ENCODE peak calls at places on chromosomes 3 and 15, in six cellular contexts. P, X, O, B, R and W are unnamed samples.

GRCh38 chr15:29665441-29665985 is 156.8 kb downstream of the TJP1 start:
- DNase-seq in O (no peak), X (no peak), B (peak), R (no peak), P (no peak), W (no peak)

GRCh38 chr3:69433016-69433937 is 47.4 kb upstream of the FRMD4B start:
- DNase-seq in B (peak), O (no peak), P (peak), R (no peak), X (peak), W (no peak)

GRCh38 chr15:43268111-43269105 is 1.7 kb upstream of the TGM5 start:
- DNase-seq in B (no peak), X (peak), O (peak), P (no peak), R (peak), W (no peak)

GRCh38 chr3:12503126-12503952 is 19.1 kb downstream of the TSEN2 start:
- DNase-seq in O (no peak), B (no peak), X (no peak), P (no peak), R (no peak), W (no peak)

GRCh38 chr15:42131826-42132806 is 24.3 kb downstream of the PLA2G4F start:
- DNase-seq in R (no peak), P (no peak), B (no peak), X (no peak), O (peak), W (no peak)

GRCh38 chr3:67381667-67382272 is 272.6 kb downstream of the SUCLG2 start:
- DNase-seq in R (peak), P (peak), B (peak), X (peak), O (no peak), W (no peak)

GRCh38 chr3:75265897-75266296 is 398.2 kb upstream of the FRG2C start:
- DNase-seq in O (no peak), X (no peak), R (no peak), P (no peak), B (no peak), W (no peak)

GRCh38 chr3:164537485-164537884 is 540.8 kb downstream of the SI start:
- DNase-seq in O (no peak), B (no peak), P (no peak), R (no peak), X (no peak), W (no peak)

GRCh38 chr3:66115858-66116654 is 77.3 kb upstream of the MAGI1 start:
- DNase-seq in R (peak), O (peak), X (peak), B (peak), P (peak), W (peak)

GRCh38 chr15:35680951-35681350 is 135.0 kb upstream of the DPH6 start:
- DNase-seq in P (no peak), O (no peak), R (no peak), X (no peak), B (peak), W (no peak)

GRCh38 chr15:99429681-99430081 is 136.1 kb upstream of the MEF2A start:
- DNase-seq in O (no peak), R (no peak), X (no peak), P (no peak), B (no peak), W (no peak)

GRCh38 chr3:14877404-14877803 is 58.6 kb downstream of the FGD5 start:
- DNase-seq in O (no peak), X (no peak), P (no peak), B (no peak), R (no peak), W (no peak)

GRCh38 chr3:13214847-13215472 is 141.7 kb upstream of the IQSEC1 start:
- DNase-seq in O (no peak), R (no peak), B (peak), P (no peak), X (no peak), W (no peak)

GRCh38 chr15:100863406-100864198 is 16.0 kb upstream of the ALDH1A3 start:
- DNase-seq in O (no peak), P (peak), R (no peak), B (no peak), X (peak), W (no peak)

GRCh38 chr15:69537888-69538287 is 85.3 kb downstream of the RPLP1 start:
- DNase-seq in R (no peak), O (no peak), P (no peak), X (no peak), B (no peak), W (no peak)

GRCh38 chr3:193997228-193998192 is 138.4 kb upstream of the HES1 start:
- DNase-seq in X (peak), P (no peak), B (no peak), R (no peak), O (no peak), W (no peak)

GRCh38 chr3:36679384-36680200 is 84.8 kb downstream of the DCLK3 start:
- DNase-seq in R (no peak), B (peak), P (peak), O (no peak), X (peak), W (no peak)

GRCh38 chr15:52799145-52799811 is 9.1 kb upstream of the ONECUT1 start:
- DNase-seq in X (no peak), B (no peak), P (no peak), R (no peak), O (no peak), W (no peak)

GRCh38 chr15:95208988-95209387 is 977.6 kb downstream of the MCTP2 start:
- DNase-seq in B (no peak), X (peak), O (no peak), R (no peak), P (peak), W (no peak)

GRCh38 chr3:64398431-64398830 is 173.2 kb upstream of the PRICKLE2 start:
- DNase-seq in X (peak), B (no peak), O (no peak), P (peak), R (no peak), W (no peak)

GRCh38 chr3:64399205-64399800 is 174.0 kb upstream of the PRICKLE2 start:
- DNase-seq in X (peak), R (peak), B (peak), O (peak), P (peak), W (no peak)

GRCh38 chr3:64405211-64405818 is 180.0 kb upstream of the PRICKLE2 start:
- DNase-seq in X (peak), P (peak), O (no peak), R (no peak), B (no peak), W (no peak)

GRCh38 chr3:64395490-64395889 is 170.2 kb upstream of the PRICKLE2 start:
- DNase-seq in P (no peak), O (no peak), B (no peak), X (no peak), R (no peak), W (no peak)

GRCh38 chr3:64400706-64401105 is 175.4 kb upstream of the PRICKLE2 start:
- DNase-seq in R (no peak), B (no peak), P (no peak), O (no peak), X (no peak), W (no peak)
- H4K91ac ChIP-seq in R (no peak), B (no peak), P (no peak), O (no peak), X (no peak), W (no peak)

GRCh38 chr15:31552482-31553099 is 226.0 kb downstream of the KLF13 start:
- DNase-seq in B (no peak), X (no peak), O (no peak), R (no peak), P (peak), W (no peak)
- H2AFZ ChIP-seq in B (no peak), X (no peak), O (no peak), R (no peak), P (peak), W (no peak)

GRCh38 chr3:134374791-134375541 is 719 bp upstream of the AMOTL2 start:
- DNase-seq in O (peak), R (no peak), P (no peak), B (peak), X (peak), W (peak)

GRCh38 chr3:134376786-134377431 is 2.7 kb upstream of the AMOTL2 start:
- DNase-seq in X (no peak), R (no peak), P (no peak), B (peak), O (no peak), W (no peak)

GRCh38 chr3:134377896-134378295 is 3.6 kb upstream of the AMOTL2 start:
- DNase-seq in O (peak), B (no peak), R (no peak), P (no peak), X (no peak), W (peak)

GRCh38 chr3:134375542-134376384 is 1.5 kb upstream of the AMOTL2 start:
- DNase-seq in R (no peak), X (no peak), B (no peak), P (no peak), O (no peak), W (no peak)

GRCh38 chr3:134376385-134376765 is 2.1 kb upstream of the AMOTL2 start:
- DNase-seq in B (no peak), P (no peak), O (peak), R (no peak), X (no peak), W (no peak)
- H4K91ac ChIP-seq in B (peak), P (peak), O (no peak), R (no peak), X (no peak), W (no peak)

GRCh38 chr15:78944669-78945407 is at the start of gene CTSH:
- DNase-seq in R (peak), X (peak), P (peak), O (peak), B (peak), W (peak)

GRCh38 chr15:78946493-78946892 is 1.6 kb upstream of the CTSH start:
- DNase-seq in B (no peak), O (no peak), X (no peak), R (no peak), P (no peak), W (no peak)

GRCh38 chr15:78943692-78944091 is 1.2 kb downstream of the CTSH start:
- DNase-seq in R (no peak), B (peak), P (no peak), X (no peak), O (no peak), W (no peak)

GRCh38 chr15:78942741-78943140 is 2.1 kb downstream of the CTSH start:
- DNase-seq in X (no peak), R (no peak), B (no peak), P (no peak), O (no peak), W (no peak)

GRCh38 chr15:78944202-78944625 is 632 bp downstream of the CTSH start:
- DNase-seq in X (no peak), O (no peak), P (no peak), B (no peak), R (no peak), W (no peak)
- H2AFZ ChIP-seq in X (no peak), O (no peak), P (peak), B (no peak), R (peak), W (peak)